ENCODE peak calls at places on chromosomes 2 and 18, in five cellular contexts. M is GM10248, Z is mammary epithelial cell, T is neural progenitor cell, K is BE2C. V is an unnamed sample.

GRCh38 chr2:181309576-181309975 is 147.6 kb upstream of the ITGA4 start:
- DNase-seq in Z (no peak), K (no peak), T (no peak), M (no peak), V (no peak)

GRCh38 chr2:133591164-133591563 is 22.9 kb upstream of the NCKAP5 start:
- DNase-seq in M (no peak), K (peak; percentile 21), Z (no peak), T (no peak), V (no peak)

GRCh38 chr18:36101943-36102342 is 27.2 kb downstream of the SLC39A6 start:
- DNase-seq in Z (peak; percentile 75), T (no peak), M (no peak), K (no peak), V (no peak)

GRCh38 chr2:196925768-196926561 is 542 bp downstream of the PGAP1 start:
- DNase-seq in K (peak; percentile 44), T (peak; percentile 65), M (peak; percentile 33), Z (peak; percentile 65), V (peak; percentile 50)

GRCh38 chr2:133434962-133435668 is 133.1 kb downstream of the NCKAP5 start:
- DNase-seq in Z (peak; percentile 97), M (no peak), T (no peak), K (peak; percentile 75), V (no peak)

GRCh38 chr2:140659293-140659692 is 1471.5 kb downstream of the LRP1B start:
- DNase-seq in K (no peak), M (no peak), T (no peak), Z (no peak), V (no peak)

GRCh38 chr2:75548036-75548573 is 12.6 kb downstream of the EVA1A start:
- DNase-seq in T (no peak), K (peak; percentile 13), Z (no peak), M (no peak), V (peak; percentile 13)

GRCh38 chr2:121648206-121648605 is 1.1 kb downstream of the CLASP1 start:
- DNase-seq in K (no peak), T (no peak), M (no peak), Z (no peak), V (no peak)

GRCh38 chr2:20355131-20355530 is 4.5 kb upstream of the PUM2 start:
- DNase-seq in T (no peak), Z (no peak), M (no peak), K (no peak), V (no peak)

GRCh38 chr18:25288340-25288955 is 63.5 kb downstream of the ZNF521 start:
- DNase-seq in T (no peak), K (no peak), M (no peak), Z (no peak), V (no peak)

GRCh38 chr2:40318931-40319330 is 133.0 kb downstream of the SLC8A1 start:
- DNase-seq in K (no peak), T (peak; percentile 19), Z (no peak), M (no peak), V (no peak)

GRCh38 chr18:75456277-75456676 is 28.8 kb upstream of the SMIM21 start:
- DNase-seq in K (no peak), Z (no peak), M (no peak), T (peak; percentile 11), V (peak; percentile 12)

GRCh38 chr2:460861-461260 is 173.0 kb upstream of the ALKAL2 start:
- DNase-seq in Z (peak; percentile 9), T (no peak), K (no peak), M (no peak), V (peak; percentile 71)

GRCh38 chr2:237159006-237159897 is 73.6 kb downstream of the COPS8 start:
- DNase-seq in T (no peak), M (no peak), K (no peak), Z (no peak), V (peak; percentile 32)

GRCh38 chr2:237158194-237158593 is 72.5 kb downstream of the COPS8 start:
- DNase-seq in K (no peak), M (no peak), Z (no peak), T (no peak), V (no peak)

GRCh38 chr2:237162959-237163358 is 77.3 kb downstream of the COPS8 start:
- DNase-seq in M (no peak), T (no peak), Z (no peak), K (no peak), V (no peak)

GRCh38 chr2:237161239-237161638 is 75.5 kb downstream of the COPS8 start:
- DNase-seq in K (no peak), M (no peak), Z (no peak), T (no peak), V (no peak)

DNA sequence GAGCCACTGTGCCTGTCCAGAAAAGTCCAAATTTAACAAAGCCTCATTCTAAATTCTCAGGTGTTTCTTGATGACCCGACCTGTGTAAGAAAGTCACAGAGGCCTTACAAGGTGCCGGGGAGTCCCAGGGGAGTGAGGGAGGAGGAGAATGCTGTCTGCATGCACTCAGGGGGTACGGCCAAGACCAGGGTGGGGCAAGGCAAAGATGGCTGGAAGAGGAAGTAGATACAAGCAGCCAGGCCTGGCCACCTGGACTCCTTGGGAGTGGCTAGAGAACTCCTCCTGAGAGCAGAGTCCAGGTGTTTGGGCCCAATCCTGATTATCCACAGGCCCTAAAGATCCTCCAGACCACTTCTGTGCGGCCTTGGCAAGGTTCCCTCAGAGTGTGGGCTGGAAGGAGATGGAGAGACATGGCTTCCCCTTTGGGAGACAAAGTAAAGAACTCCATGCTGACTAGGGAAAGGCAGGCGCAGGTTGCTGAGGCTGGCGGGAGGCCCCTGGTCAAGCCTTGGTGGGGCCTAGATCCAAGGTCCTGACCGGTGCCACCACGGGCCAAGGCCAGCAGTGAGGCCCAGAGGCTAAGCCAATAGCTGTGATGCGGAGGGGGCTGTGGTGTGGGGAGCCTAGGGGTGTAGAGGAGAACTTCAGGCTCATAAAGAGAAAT is 74.7 kb downstream of the COPS8 start:
- DNase-seq in K (no peak), T (no peak), M (no peak), Z (no peak), V (no peak)
- TF ChIP-seq CTCF in K (no peak), T (no peak), M (no peak), Z (no peak), V (no peak)

GRCh38 chr18:3649135-3649558 is 199.2 kb downstream of the TGIF1 start:
- DNase-seq in T (no peak), Z (no peak), M (no peak), K (no peak), V (no peak)

GRCh38 chr18:3647636-3648035 is 197.7 kb downstream of the TGIF1 start:
- DNase-seq in T (no peak), M (no peak), Z (no peak), K (no peak), V (no peak)

GRCh38 chr18:3651266-3651665 is 201.3 kb downstream of the TGIF1 start:
- DNase-seq in K (no peak), Z (no peak), M (no peak), T (no peak), V (no peak)

GRCh38 chr18:3649559-3650426 is 199.8 kb downstream of the TGIF1 start:
- DNase-seq in K (no peak), M (no peak), T (no peak), Z (peak; percentile 80), V (no peak)

DNA sequence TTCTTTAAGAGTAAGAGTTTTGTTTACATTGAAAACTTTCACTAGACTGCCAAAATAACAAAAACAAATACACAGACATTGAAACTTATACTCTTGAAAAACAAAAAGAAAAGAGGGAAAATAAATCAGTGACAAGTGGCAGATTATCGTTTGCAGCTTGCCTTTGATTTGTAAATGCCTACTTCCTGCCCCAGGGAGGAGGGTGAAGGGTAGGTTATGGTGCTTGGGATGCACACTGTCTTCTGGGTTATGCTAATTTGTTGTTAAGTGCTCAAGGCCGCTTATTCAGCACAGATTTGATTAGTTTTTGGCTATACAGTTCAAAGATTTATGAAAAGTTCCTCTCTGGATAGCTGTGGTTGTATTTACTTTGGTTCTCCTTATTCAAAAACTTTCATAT is 198.7 kb downstream of the TGIF1 start:
- DNase-seq in Z (no peak), M (no peak), K (no peak), T (no peak), V (no peak)
- TF ChIP-seq CTCF in Z (no peak), M (no peak), K (no peak), T (no peak), V (no peak)

GRCh38 chr2:26139269-26140183 is 33.4 kb upstream of the GAREM2 start:
- DNase-seq in K (no peak), M (no peak), Z (no peak), T (no peak), V (no peak)
- TF ChIP-seq CTCF in K (no peak), M (no peak), Z (no peak), T (no peak), V (no peak)

DNA sequence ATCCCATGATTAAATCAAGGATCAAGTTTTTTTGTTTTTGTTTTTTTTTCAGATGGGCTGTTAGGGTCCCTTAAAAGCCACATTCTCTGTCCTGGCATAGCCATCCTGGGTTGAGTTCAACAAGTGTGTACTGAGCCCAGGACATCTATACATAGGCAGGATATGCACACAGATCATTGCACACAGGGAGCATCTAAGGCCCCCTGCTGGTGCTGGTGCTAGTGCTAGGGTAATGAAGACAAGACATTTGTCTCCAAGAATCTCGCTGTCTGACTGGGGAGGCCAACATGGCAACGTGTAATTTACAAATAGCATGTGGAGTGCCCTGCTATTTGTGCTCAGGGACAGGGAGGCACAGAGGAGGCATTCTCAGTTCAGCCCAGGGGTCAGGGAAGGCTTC is 124.5 kb downstream of the VAPA start:
- DNase-seq in M (no peak), Z (no peak), K (no peak), T (no peak), V (peak; percentile 12)
- TF ChIP-seq CTCF in M (no peak), Z (no peak), K (no peak), T (no peak), V (no peak)

GRCh38 chr18:26656401-26656943 is 108.1 kb upstream of the KCTD1 start:
- DNase-seq in K (no peak), Z (no peak), M (no peak), T (peak; percentile 56), V (no peak)

GRCh38 chr18:26655614-26656400 is 107.5 kb upstream of the KCTD1 start:
- DNase-seq in M (no peak), Z (peak; percentile 63), T (peak; percentile 76), K (peak; percentile 43), V (no peak)

GRCh38 chr18:26657618-26658581 is 109.5 kb upstream of the KCTD1 start:
- DNase-seq in K (no peak), T (no peak), Z (no peak), M (no peak), V (no peak)

GRCh38 chr18:26655010-26655613 is 106.8 kb upstream of the KCTD1 start:
- DNase-seq in Z (no peak), K (no peak), T (no peak), M (no peak), V (no peak)

DNA sequence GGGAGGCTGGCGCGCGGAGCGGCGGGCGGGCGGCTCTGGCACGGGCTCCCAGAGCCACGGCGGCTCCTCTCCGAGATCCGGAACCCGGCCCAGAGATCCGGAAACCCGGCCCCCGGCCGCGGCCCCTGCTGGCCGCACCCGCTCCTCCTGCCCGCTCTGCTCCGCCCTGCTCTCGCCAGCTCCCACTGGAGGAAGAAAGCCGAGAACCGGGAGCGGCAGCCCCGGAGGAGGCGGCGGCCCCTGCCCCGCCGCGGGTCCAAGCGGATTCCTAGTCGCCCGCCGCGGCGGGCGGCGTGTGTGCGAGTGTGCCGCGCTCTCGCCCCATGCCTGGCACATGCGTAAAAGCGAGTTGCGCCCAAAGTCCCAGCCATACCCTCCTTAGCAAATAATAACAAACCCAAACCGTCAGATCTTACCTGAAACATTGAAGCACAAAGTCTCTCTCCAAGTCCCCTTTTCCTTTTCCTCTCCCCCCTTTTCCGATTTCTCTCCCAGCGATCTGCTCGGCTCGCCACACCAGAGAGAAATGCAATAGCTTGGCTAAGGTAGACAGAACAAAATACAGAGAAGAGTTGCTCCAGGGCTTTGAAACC is 108.7 kb upstream of the KCTD1 start:
- DNase-seq in Z (peak; percentile 73), K (peak; percentile 64), T (peak; percentile 82), M (peak; percentile 46), V (no peak)
- TF ChIP-seq CTCF in Z (peak; percentile 39), K (peak; percentile 4), T (no peak), M (no peak), V (no peak)

GRCh38 chr2:116820986-116821385 is 993.5 kb upstream of the DDX18 start:
- DNase-seq in M (no peak), Z (no peak), T (no peak), K (no peak), V (no peak)

GRCh38 chr2:116819355-116819754 is 995.1 kb upstream of the DDX18 start:
- DNase-seq in K (no peak), Z (no peak), T (no peak), M (no peak), V (no peak)
- TF ChIP-seq CTCF in K (peak; percentile 16), Z (no peak), T (peak; percentile 46), M (no peak), V (no peak)